ENCODE peak calls at places on chromosome 15, in four cellular contexts. T, W, D and S are unnamed samples.

GRCh38 chr15:79811406-79812405 is 85.1 kb downstream of the MTHFS start:
- DNase-seq in T (peak), W (no peak), D (peak), S (no peak)

GRCh38 chr15:87793736-87794135 is 462.8 kb downstream of the NTRK3 start:
- DNase-seq in T (no peak), W (no peak), D (no peak), S (no peak)

GRCh38 chr15:41115652-41116115 is 396 bp downstream of the INO80 start:
- DNase-seq in T (no peak), W (no peak), D (peak), S (peak)

GRCh38 chr15:69665641-69666091 is 213.0 kb downstream of the RPLP1 start:
- DNase-seq in T (no peak), W (no peak), D (no peak), S (no peak)

GRCh38 chr15:42286445-42287029 is 13.3 kb upstream of the TMEM87A start:
- DNase-seq in T (no peak), W (no peak), D (no peak), S (no peak)

GRCh38 chr15:26866298-26867198 is at the start of gene GABRA5:
- DNase-seq in T (peak), W (no peak), D (no peak), S (peak)

GRCh38 chr15:31049682-31050606 is 51.6 kb downstream of the TRPM1 start:
- DNase-seq in T (no peak), W (no peak), D (no peak), S (no peak)

GRCh38 chr15:85555875-85556617 is 175.6 kb downstream of the AKAP13 start:
- DNase-seq in T (no peak), W (no peak), D (no peak), S (no peak)

GRCh38 chr15:61275451-61275850 is 46.3 kb upstream of the RORA start:
- DNase-seq in T (no peak), W (no peak), D (no peak), S (no peak)

GRCh38 chr15:56272474-56272873 is 28.8 kb upstream of the RFX7 start:
- DNase-seq in T (no peak), W (no peak), D (no peak), S (no peak)

GRCh38 chr15:99121691-99122410 is 17.0 kb downstream of the SYNM start:
- DNase-seq in T (no peak), W (no peak), D (no peak), S (no peak)

GRCh38 chr15:79394231-79394630 is 37.9 kb upstream of the MINAR1 start:
- DNase-seq in T (no peak), W (no peak), D (no peak), S (no peak)